ENCODE peak calls at places on chromosomes 2 and 18, in eight cellular contexts. X, J, R, L, G, U, Q and N are unnamed samples.

GRCh38 chr2:176129013-176129796 is at the start of gene HOXD8:
- DNase-seq in X (no peak), J (no peak), R (peak; percentile 76), L (peak; percentile 71), G (peak; percentile 91), U (peak; percentile 94), Q (peak; percentile 59), N (no peak)

GRCh38 chr2:110731064-110731463 is 1.3 kb upstream of the ACOXL start:
- DNase-seq in X (no peak), J (no peak), R (no peak), L (no peak), G (no peak), U (no peak), Q (no peak), N (no peak)

GRCh38 chr2:189442468-189442867 is 1.2 kb downstream of the WDR75 start:
- DNase-seq in X (no peak), J (no peak), R (no peak), L (no peak), G (no peak), U (no peak), Q (no peak), N (no peak)

GRCh38 chr18:23924813-23925212 is 89.7 kb upstream of the TTC39C start:
- DNase-seq in X (no peak), J (no peak), R (no peak), L (no peak), G (no peak), U (no peak), Q (no peak), N (no peak)

GRCh38 chr2:193462411-193462810 is 1267.7 kb upstream of the TMEFF2 start:
- DNase-seq in X (no peak), J (no peak), R (no peak), L (no peak), G (no peak), U (no peak), Q (no peak), N (no peak)

GRCh38 chr2:162929571-162929970 is 91.0 kb upstream of the KCNH7 start:
- DNase-seq in X (peak; percentile 55), J (no peak), R (no peak), L (no peak), G (no peak), U (no peak), Q (no peak), N (no peak)

GRCh38 chr18:74228312-74228711 is 63.5 kb downstream of the CYB5A start:
- DNase-seq in X (no peak), J (no peak), R (no peak), L (no peak), G (no peak), U (no peak), Q (no peak), N (no peak)

GRCh38 chr2:230664128-230664527 is 48.5 kb upstream of the CAB39 start:
- DNase-seq in X (no peak), J (no peak), R (no peak), L (no peak), G (no peak), U (no peak), Q (no peak), N (no peak)

GRCh38 chr2:38215993-38216392 is 140.0 kb upstream of the CYP1B1 start:
- DNase-seq in X (no peak), J (no peak), R (no peak), L (no peak), G (no peak), U (no peak), Q (no peak), N (no peak)

GRCh38 chr2:217468042-217468441 is 534.8 kb downstream of the TNS1 start:
- DNase-seq in X (no peak), J (no peak), R (no peak), L (no peak), G (no peak), U (no peak), Q (no peak), N (no peak)

GRCh38 chr2:166333809-166334208 is 41.9 kb downstream of the SCN9A start:
- DNase-seq in X (no peak), J (no peak), R (no peak), L (no peak), G (no peak), U (no peak), Q (no peak), N (no peak)

GRCh38 chr2:200757414-200757813 is 54.3 kb upstream of the BZW1 start:
- DNase-seq in X (no peak), J (no peak), R (no peak), L (no peak), G (no peak), U (no peak), Q (no peak), N (no peak)

GRCh38 chr2:188293601-188294482 is 2.2 kb downstream of the GULP1 start:
- DNase-seq in X (peak; percentile 55), J (peak; percentile 85), R (peak; percentile 79), L (peak; percentile 83), G (peak; percentile 75), U (peak; percentile 75), Q (peak; percentile 84), N (no peak)

GRCh38 chr2:211364911-211365310 is 808.5 kb downstream of the CPS1 start:
- DNase-seq in X (no peak), J (no peak), R (no peak), L (no peak), G (no peak), U (no peak), Q (no peak), N (no peak)

GRCh38 chr2:17754773-17755425 is 961 bp downstream of the GEN1 start:
- DNase-seq in X (no peak), J (no peak), R (no peak), L (no peak), G (no peak), U (no peak), Q (no peak), N (no peak)

GRCh38 chr2:104841694-104842093 is 12.2 kb upstream of the POU3F3 start:
- DNase-seq in X (no peak), J (no peak), R (no peak), L (no peak), G (no peak), U (no peak), Q (no peak), N (no peak)

GRCh38 chr18:10374615-10375295 is 79.7 kb upstream of the APCDD1 start:
- DNase-seq in X (no peak), J (no peak), R (no peak), L (peak; percentile 34), G (no peak), U (no peak), Q (no peak), N (no peak)

GRCh38 chr2:76491503-76491902 is 780.8 kb upstream of the GCFC2 start:
- DNase-seq in X (no peak), J (no peak), R (no peak), L (no peak), G (no peak), U (no peak), Q (no peak), N (no peak)

GRCh38 chr18:58556333-58557012 is 72.4 kb downstream of the ALPK2 start:
- DNase-seq in X (no peak), J (no peak), R (no peak), L (peak; percentile 83), G (no peak), U (no peak), Q (no peak), N (no peak)

GRCh38 chr2:232028071-232028470 is 66.6 kb downstream of the DIS3L2 start:
- DNase-seq in X (no peak), J (no peak), R (no peak), L (no peak), G (no peak), U (no peak), Q (no peak), N (no peak)

GRCh38 chr2:232028631-232029030 is 67.1 kb downstream of the DIS3L2 start:
- DNase-seq in X (no peak), J (no peak), R (peak; percentile 7), L (no peak), G (no peak), U (no peak), Q (no peak), N (no peak)

GRCh38 chr2:232027530-232027929 is 66.0 kb downstream of the DIS3L2 start:
- DNase-seq in X (no peak), J (no peak), R (no peak), L (no peak), G (no peak), U (no peak), Q (no peak), N (no peak)

GRCh38 chr2:232029336-232029735 is 67.8 kb downstream of the DIS3L2 start:
- DNase-seq in X (no peak), J (no peak), R (no peak), L (no peak), G (no peak), U (no peak), Q (no peak), N (no peak)

GRCh38 chr2:232030229-232030628 is 68.7 kb downstream of the DIS3L2 start:
- DNase-seq in X (no peak), J (no peak), R (no peak), L (no peak), G (no peak), U (no peak), Q (no peak), N (no peak)
- TF ChIP-seq CTCF in X (peak; percentile 17), J (no peak), R (no peak), L (no peak), G (no peak), U (no peak), Q (peak; percentile 59), N (no peak)

GRCh38 chr2:223101340-223102039 is 49.5 kb downstream of the KCNE4 start:
- DNase-seq in X (no peak), J (peak; percentile 57), R (peak; percentile 37), L (peak; percentile 54), G (no peak), U (no peak), Q (peak; percentile 73), N (no peak)
- H3K4me3 ChIP-seq in X (no peak overlapping the region), J (no peak overlapping the region), R (no peak overlapping the region), L (no peak overlapping the region), G (no peak overlapping the region), U (no peak overlapping the region), Q (no peak overlapping the region), N (no peak overlapping the region)

GRCh38 chr2:85791704-85792565 is 38.1 kb downstream of the ATOH8 start:
- DNase-seq in X (no peak), J (no peak), R (no peak), L (no peak), G (peak; percentile 19), U (peak; percentile 78), Q (no peak), N (no peak)

GRCh38 chr2:85794491-85795121 is 40.8 kb downstream of the ATOH8 start:
- DNase-seq in X (no peak), J (peak; percentile 36), R (no peak), L (no peak), G (no peak), U (peak; percentile 79), Q (no peak), N (no peak)

GRCh38 chr2:85793584-85793983 is 39.8 kb downstream of the ATOH8 start:
- DNase-seq in X (no peak), J (no peak), R (no peak), L (no peak), G (no peak), U (no peak), Q (no peak), N (no peak)

GRCh38 chr2:85794038-85794441 is 40.2 kb downstream of the ATOH8 start:
- DNase-seq in X (no peak), J (no peak), R (no peak), L (no peak), G (no peak), U (no peak), Q (no peak), N (no peak)

GRCh38 chr2:85792783-85793441 is 39.1 kb downstream of the ATOH8 start:
- DNase-seq in X (no peak), J (peak; percentile 66), R (no peak), L (no peak), G (peak; percentile 32), U (no peak), Q (no peak), N (no peak)
- H3K4me1 ChIP-seq in X (peaks cover 68% of the 10 kb centered on the region), J (peaks cover 29% of the 10 kb centered on the region), R (no peaks in the 10 kb centered on the region), L (peaks cover 48% of the 10 kb centered on the region), G (peaks cover 5% of the 10 kb centered on the region), U (peaks cover 44% of the 10 kb centered on the region), Q (peaks cover 10% of the 10 kb centered on the region), N (no peaks in the 10 kb centered on the region)

GRCh38 chr18:32389868-32390267 is 80.8 kb downstream of the GAREM1 start:
- DNase-seq in X (peak; percentile 81), J (peak; percentile 92), R (no peak), L (no peak), G (no peak), U (no peak), Q (no peak), N (no peak)
- TF ChIP-seq CTCF in X (no peak), J (no peak), R (no peak), L (no peak), G (no peak), U (no peak), Q (no peak), N (no peak)